ENCODE peak calls at places on chromosomes 12 and 14, in seven cellular contexts. Z, L, J, N, H, F and P are unnamed samples.
A peak's percentile ranks its signal among the peaks of the same experiment; 100 is the strongest.

GRCh38 chr14:85332401-85332800 is 197.5 kb upstream of the FLRT2 start:
- DNase-seq in Z (no peak), L (no peak), J (no peak), N (no peak), H (no peak), F (no peak), P (no peak)

GRCh38 chr14:22871962-22872832 is 657 bp downstream of the LRP10 start:
- DNase-seq in Z (peak; percentile 62), L (peak; percentile 81), J (peak; percentile 94), N (peak; percentile 52), H (peak; percentile 85), F (peak; percentile 80), P (peak; percentile 84)

GRCh38 chr14:60249321-60250251 is 565 bp downstream of the PPM1A start:
- DNase-seq in Z (peak; percentile 32), L (peak; percentile 72), J (peak; percentile 73), N (peak; percentile 32), H (peak; percentile 92), F (peak; percentile 63), P (peak; percentile 90)

GRCh38 chr14:103626150-103626850 is 2.7 kb upstream of the KLC1 start:
- DNase-seq in Z (no peak), L (no peak), J (peak; percentile 18), N (no peak), H (no peak), F (no peak), P (no peak)

GRCh38 chr12:66584673-66585072 is 94.2 kb downstream of the GRIP1 start:
- DNase-seq in Z (no peak), L (no peak), J (no peak), N (no peak), H (no peak), F (no peak), P (no peak)

GRCh38 chr12:69527506-69528272 is 57.5 kb downstream of the FRS2 start:
- DNase-seq in Z (peak; percentile 43), L (no peak), J (peak; percentile 13), N (no peak), H (peak; percentile 42), F (no peak), P (no peak)

GRCh38 chr14:25800841-25801240 is 750.9 kb upstream of the STXBP6 start:
- DNase-seq in Z (no peak), L (no peak), J (no peak), N (no peak), H (no peak), F (no peak), P (no peak)

GRCh38 chr12:13103391-13104033 is at the start of gene GSG1:
- DNase-seq in Z (no peak), L (no peak), J (no peak), N (no peak), H (peak; percentile 24), F (no peak), P (no peak)

GRCh38 chr14:34911209-34912150 is 36.3 kb upstream of the BAZ1A start:
- DNase-seq in Z (no peak), L (no peak), J (no peak), N (no peak), H (peak; percentile 35), F (no peak), P (no peak)

GRCh38 chr14:71397371-71397770 is 490.1 kb downstream of the PCNX1 start:
- DNase-seq in Z (no peak), L (no peak), J (no peak), N (no peak), H (no peak), F (no peak), P (no peak)